ENCODE peak calls at places on chromosome 11, in ten cellular contexts. J, I, N, Z, Y, C, O, X, K and T are unnamed samples.

GRCh38 chr11:116507849-116508695 is 264.7 kb downstream of the BUD13 start:
- DNase-seq in C (no peak), J (no peak), O (no peak), K (no peak), Y (no peak), X (no peak), Z (no peak), I (no peak), N (no peak), T (no peak)

GRCh38 chr11:85955531-85955930 is 100.3 kb downstream of the CCDC83 start:
- DNase-seq in X (peak; percentile 39), I (no peak), Y (no peak), O (no peak), J (no peak), Z (no peak), N (peak; percentile 78), K (no peak), C (no peak), T (no peak)

GRCh38 chr11:34366522-34366921 is 8.7 kb upstream of the ABTB2 start:
- DNase-seq in Z (no peak), J (no peak), X (no peak), Y (no peak), O (peak; percentile 56), C (peak; percentile 18), N (no peak), K (no peak), I (no peak), T (peak; percentile 24)

GRCh38 chr11:103601230-103601846 is 435.1 kb upstream of the DDI1 start:
- DNase-seq in C (peak; percentile 44), N (peak; percentile 74), X (peak; percentile 48), Y (no peak), K (no peak), O (peak; percentile 83), I (peak; percentile 40), Z (no peak), J (no peak), T (peak; percentile 35)

GRCh38 chr11:120467627-120468026 is 43.9 kb upstream of the GRIK4 start:
- DNase-seq in C (no peak), N (peak; percentile 48), O (no peak), Y (no peak), Z (no peak), I (no peak), X (no peak), J (no peak), K (no peak), T (no peak)

GRCh38 chr11:118715245-118715807 is 35.9 kb upstream of the TREH start:
- DNase-seq in Y (no peak), K (no peak), O (no peak), Z (no peak), N (no peak), J (no peak), I (no peak), C (no peak), X (no peak), T (peak; percentile 21)

GRCh38 chr11:1824221-1825038 is 10.4 kb upstream of the SYT8 start:
- DNase-seq in O (no peak), X (no peak), Z (no peak), N (no peak), J (no peak), C (no peak), Y (no peak), K (peak; percentile 49), I (no peak), T (no peak)

GRCh38 chr11:2745511-2745910 is 45.7 kb upstream of the KCNQ1OT1 start:
- DNase-seq in O (no peak), I (no peak), Y (peak; percentile 12), Z (no peak), C (no peak), J (peak; percentile 62), X (no peak), N (no peak), K (peak; percentile 55), T (no peak)

GRCh38 chr11:3129591-3130268 is 35.4 kb downstream of the OSBPL5 start:
- DNase-seq in O (no peak), C (no peak), I (no peak), K (peak; percentile 68), J (peak; percentile 62), N (no peak), X (no peak), Z (no peak), Y (peak; percentile 11), T (no peak)

GRCh38 chr11:127133061-127133460 is 132.5 kb upstream of the KIRREL3 start:
- DNase-seq in K (no peak), J (no peak), N (no peak), Y (no peak), X (no peak), Z (no peak), I (no peak), O (no peak), C (no peak), T (no peak)

GRCh38 chr11:127136438-127136837 is 135.9 kb upstream of the KIRREL3 start:
- DNase-seq in J (no peak), C (no peak), I (no peak), Z (no peak), K (no peak), X (no peak), Y (no peak), N (no peak), O (peak; percentile 22), T (no peak)
- TF ChIP-seq CTCF in J (no peak), C (peak; percentile 34), I (no peak), Z (no peak), K (no peak), X (no peak), Y (no peak), N (no peak), O (peak; percentile 59), T (no peak)

GRCh38 chr11:19607656-19608360 is 104.8 kb upstream of the NAV2 start:
- DNase-seq in Y (no peak), J (no peak), I (no peak), X (no peak), O (no peak), N (peak; percentile 48), C (no peak), K (no peak), Z (no peak), T (no peak)
- H3K27ac ChIP-seq in Y (no peak overlapping the region), J (no peak overlapping the region), I (no peak overlapping the region), X (no peak overlapping the region), O (no peak overlapping the region), N (no peak overlapping the region), C (no peak overlapping the region), K (no peak overlapping the region), Z (no peak overlapping the region), T (no peak overlapping the region)

GRCh38 chr11:64027619-64028397 is 7.9 kb upstream of the FLRT1 start:
- DNase-seq in J (no peak), X (no peak), O (no peak), N (no peak), C (no peak), I (no peak), Y (no peak), K (no peak), Z (no peak), T (no peak)
- TF ChIP-seq CTCF in J (no peak), X (no peak), O (no peak), N (no peak), C (no peak), I (no peak), Y (no peak), K (no peak), Z (no peak), T (no peak)

GRCh38 chr11:75775056-75775455 is 6.5 kb downstream of the DGAT2 start:
- DNase-seq in Y (no peak), N (no peak), K (peak; percentile 28), Z (no peak), C (no peak), J (no peak), I (no peak), O (peak; percentile 56), X (no peak), T (no peak)
- H3K27ac ChIP-seq in Y (no peak overlapping the region), N (no peak overlapping the region), K (no peak overlapping the region), Z (no peak overlapping the region), C (no peak overlapping the region), J (no peak overlapping the region), I (no peak overlapping the region), O (no peak overlapping the region), X (no peak overlapping the region), T (no peak overlapping the region)

DNA sequence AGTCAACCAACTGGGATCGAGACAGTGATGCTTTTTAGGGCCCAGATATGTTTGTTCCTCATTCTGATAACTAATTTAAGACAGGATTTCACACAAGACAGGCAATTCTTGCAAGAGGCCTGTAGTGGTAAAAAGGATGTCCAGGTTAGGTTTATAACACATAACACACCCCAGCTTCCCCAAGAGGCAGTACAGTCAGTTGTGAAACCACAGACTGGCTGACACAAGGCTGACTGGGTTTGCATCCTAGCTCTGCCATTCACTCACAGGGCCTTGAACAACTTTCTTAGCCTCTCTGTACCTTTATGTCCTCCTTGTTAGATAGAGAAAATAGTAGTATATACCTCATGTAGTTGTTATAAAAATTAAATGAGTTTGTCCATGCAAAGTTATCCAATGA is 55.0 kb upstream of the PTH start:
- DNase-seq in Z (no peak), C (no peak), Y (no peak), I (no peak), X (no peak), K (no peak), N (no peak), O (no peak), J (no peak), T (no peak)
- TF ChIP-seq CTCF in Z (no peak), C (no peak), Y (no peak), I (no peak), X (no peak), K (no peak), N (no peak), O (no peak), J (no peak), T (no peak)

GRCh38 chr11:13368041-13368446 is 90.5 kb downstream of the BMAL1 start:
- DNase-seq in O (no peak), J (no peak), K (no peak), C (no peak), I (no peak), Y (no peak), X (no peak), Z (no peak), N (peak; percentile 55), T (no peak)
- H3K27ac ChIP-seq in O (no peak overlapping the region), J (no peak overlapping the region), K (no peak overlapping the region), C (no peak overlapping the region), I (no peak overlapping the region), Y (no peak overlapping the region), X (no peak overlapping the region), Z (no peak overlapping the region), N (no peak overlapping the region), T (no peak overlapping the region)

DNA sequence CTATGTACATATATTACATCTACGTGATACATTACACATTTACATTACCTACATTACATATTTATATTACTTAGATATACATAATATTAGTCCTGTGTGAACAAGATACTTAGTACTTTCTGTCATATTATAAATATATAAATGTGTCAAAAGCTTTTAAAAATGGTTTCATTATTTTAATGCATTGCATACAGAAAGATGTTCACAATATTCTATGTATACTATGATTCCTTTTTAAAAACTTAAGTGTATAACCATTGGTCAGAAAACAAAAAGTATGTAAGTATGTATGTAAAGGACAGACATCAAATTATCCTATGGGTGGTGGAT is 647 bp upstream of the ZW10 start:
- DNase-seq in Y (no peak), C (no peak), Z (no peak), X (no peak), N (no peak), I (no peak), O (no peak), J (no peak), K (no peak), T (no peak)
- TF ChIP-seq CTCF in Y (no peak), C (no peak), Z (no peak), X (no peak), N (no peak), I (no peak), O (no peak), J (peak; percentile 76), K (no peak), T (no peak)